ENCODE peak calls at places on chromosomes 11 and 22, in seven cellular contexts. One of them, this sample, is unnamed.

GRCh38 chr11:58525037-58525614 is 17.2 kb upstream of the OR5B21 start:
- DNase-seq in Caco-2: no peak
- DNase-seq in lower leg skin: no peak
- DNase-seq in astrocyte of the spinal cord: no peak
- DNase-seq in fibroblast of mammary gland: no peak
- DNase-seq in psoas muscle: no peak
- DNase-seq in nephron progenitor cell: no peak
- DNase-seq in this sample: no peak

GRCh38 chr11:11822946-11823345 is 18.8 kb upstream of the USP47 start:
- DNase-seq in astrocyte of the spinal cord: no peak
- DNase-seq in fibroblast of mammary gland: no peak
- DNase-seq in Caco-2: no peak
- DNase-seq in psoas muscle: no peak
- DNase-seq in nephron progenitor cell: no peak
- DNase-seq in lower leg skin: no peak
- DNase-seq in this sample: no peak

GRCh38 chr11:103947566-103947919 is 88.9 kb upstream of the DDI1 start:
- DNase-seq in psoas muscle: no peak
- DNase-seq in lower leg skin: no peak
- DNase-seq in nephron progenitor cell: no peak
- DNase-seq in astrocyte of the spinal cord: peak; percentile 49
- DNase-seq in fibroblast of mammary gland: peak; percentile 88
- DNase-seq in Caco-2: no peak
- DNase-seq in this sample: no peak

GRCh38 chr11:330694-331314 is 10.1 kb upstream of the IFITM3 start:
- DNase-seq in fibroblast of mammary gland: no peak
- DNase-seq in lower leg skin: peak; percentile 85
- DNase-seq in psoas muscle: no peak
- DNase-seq in Caco-2: no peak
- DNase-seq in astrocyte of the spinal cord: no peak
- DNase-seq in nephron progenitor cell: no peak
- DNase-seq in this sample: no peak

GRCh38 chr22:30444632-30445437 is 19.3 kb downstream of the MTFP1 start:
- DNase-seq in nephron progenitor cell: peak; percentile 73
- DNase-seq in fibroblast of mammary gland: peak; percentile 70
- DNase-seq in lower leg skin: no peak
- DNase-seq in astrocyte of the spinal cord: peak; percentile 50
- DNase-seq in psoas muscle: no peak
- DNase-seq in Caco-2: peak; percentile 80
- DNase-seq in this sample: peak; percentile 37

GRCh38 chr11:33344611-33345010 is 87.4 kb downstream of the HIPK3 start:
- DNase-seq in Caco-2: no peak
- DNase-seq in lower leg skin: no peak
- DNase-seq in astrocyte of the spinal cord: peak; percentile 22
- DNase-seq in nephron progenitor cell: no peak
- DNase-seq in fibroblast of mammary gland: peak; percentile 24
- DNase-seq in psoas muscle: no peak
- DNase-seq in this sample: no peak

GRCh38 chr11:19327280-19327679 is 86.5 kb upstream of the E2F8 start:
- DNase-seq in psoas muscle: no peak
- DNase-seq in Caco-2: no peak
- DNase-seq in fibroblast of mammary gland: no peak
- DNase-seq in astrocyte of the spinal cord: no peak
- DNase-seq in lower leg skin: no peak
- DNase-seq in nephron progenitor cell: no peak
- DNase-seq in this sample: no peak

GRCh38 chr22:19767427-19768380 is 7.1 kb downstream of the TBX1 start:
- DNase-seq in Caco-2: peak; percentile 31
- DNase-seq in nephron progenitor cell: no peak
- DNase-seq in astrocyte of the spinal cord: no peak
- DNase-seq in fibroblast of mammary gland: no peak
- DNase-seq in psoas muscle: peak; percentile 49
- DNase-seq in lower leg skin: no peak
- DNase-seq in this sample: no peak

GRCh38 chr11:64853709-64854108 is 9.3 kb upstream of the CDC42BPG start:
- DNase-seq in psoas muscle: no peak
- DNase-seq in fibroblast of mammary gland: no peak
- DNase-seq in nephron progenitor cell: no peak
- DNase-seq in Caco-2: no peak
- DNase-seq in astrocyte of the spinal cord: no peak
- DNase-seq in lower leg skin: no peak
- DNase-seq in this sample: no peak

GRCh38 chr11:65277878-65278277 is 16.1 kb downstream of the POLA2 start:
- DNase-seq in astrocyte of the spinal cord: no peak
- DNase-seq in fibroblast of mammary gland: no peak
- DNase-seq in Caco-2: no peak
- DNase-seq in lower leg skin: no peak
- DNase-seq in psoas muscle: no peak
- DNase-seq in nephron progenitor cell: no peak
- DNase-seq in this sample: no peak

GRCh38 chr22:46592390-46592872 is 27.8 kb upstream of the GRAMD4 start:
- DNase-seq in fibroblast of mammary gland: peak; percentile 59
- DNase-seq in psoas muscle: peak; percentile 56
- DNase-seq in astrocyte of the spinal cord: peak; percentile 97
- DNase-seq in nephron progenitor cell: no peak
- DNase-seq in Caco-2: no peak
- DNase-seq in lower leg skin: peak; percentile 88
- DNase-seq in this sample: no peak

GRCh38 chr11:13595166-13595565 is 73.3 kb upstream of the FAR1 start:
- DNase-seq in lower leg skin: no peak
- DNase-seq in psoas muscle: no peak
- DNase-seq in Caco-2: no peak
- DNase-seq in nephron progenitor cell: no peak
- DNase-seq in fibroblast of mammary gland: peak; percentile 3
- DNase-seq in astrocyte of the spinal cord: no peak
- DNase-seq in this sample: no peak

GRCh38 chr11:62806611-62807121 is 1.4 kb upstream of the NXF1 start:
- DNase-seq in astrocyte of the spinal cord: peak; percentile 14
- DNase-seq in lower leg skin: no peak
- DNase-seq in psoas muscle: peak; percentile 43
- DNase-seq in nephron progenitor cell: no peak
- DNase-seq in Caco-2: no peak
- DNase-seq in fibroblast of mammary gland: peak; percentile 55
- DNase-seq in this sample: no peak

GRCh38 chr11:94473177-94473799 is 20.4 kb downstream of the MRE11 start:
- DNase-seq in nephron progenitor cell: no peak
- DNase-seq in lower leg skin: no peak
- DNase-seq in Caco-2: no peak
- DNase-seq in fibroblast of mammary gland: no peak
- DNase-seq in psoas muscle: no peak
- DNase-seq in astrocyte of the spinal cord: peak; percentile 51
- DNase-seq in this sample: no peak

GRCh38 chr22:24845036-24845918 is 39.3 kb downstream of the SGSM1 start:
- DNase-seq in psoas muscle: peak; percentile 38
- DNase-seq in lower leg skin: no peak
- DNase-seq in nephron progenitor cell: no peak
- DNase-seq in fibroblast of mammary gland: peak; percentile 60
- DNase-seq in astrocyte of the spinal cord: no peak
- DNase-seq in Caco-2: no peak
- DNase-seq in this sample: no peak

GRCh38 chr22:45553333-45554039 is 50.8 kb downstream of the FBLN1 start:
- DNase-seq in psoas muscle: peak; percentile 76
- DNase-seq in Caco-2: peak; percentile 74
- DNase-seq in nephron progenitor cell: peak; percentile 92
- DNase-seq in astrocyte of the spinal cord: peak; percentile 92
- DNase-seq in fibroblast of mammary gland: peak; percentile 93
- DNase-seq in lower leg skin: peak; percentile 95
- DNase-seq in this sample: peak; percentile 85

GRCh38 chr11:113862430-113862829 is 12.9 kb downstream of the USP28 start:
- DNase-seq in astrocyte of the spinal cord: peak; percentile 62
- DNase-seq in psoas muscle: no peak
- DNase-seq in fibroblast of mammary gland: peak; percentile 34
- DNase-seq in nephron progenitor cell: no peak
- DNase-seq in Caco-2: peak; percentile 35
- DNase-seq in lower leg skin: no peak
- DNase-seq in this sample: no peak

GRCh38 chr22:37887610-37888378 is 18.3 kb upstream of the MICALL1 start:
- DNase-seq in Caco-2: peak; percentile 81
- DNase-seq in lower leg skin: peak; percentile 93
- DNase-seq in psoas muscle: peak; percentile 31
- DNase-seq in astrocyte of the spinal cord: peak; percentile 84
- DNase-seq in fibroblast of mammary gland: peak; percentile 84
- DNase-seq in nephron progenitor cell: no peak
- DNase-seq in this sample: no peak

GRCh38 chr22:34000879-34001526 is 80.7 kb upstream of the LARGE1 start:
- DNase-seq in fibroblast of mammary gland: no peak
- DNase-seq in Caco-2: no peak
- DNase-seq in nephron progenitor cell: no peak
- DNase-seq in psoas muscle: no peak
- DNase-seq in lower leg skin: no peak
- DNase-seq in astrocyte of the spinal cord: no peak
- DNase-seq in this sample: no peak

GRCh38 chr11:126282742-126283591 is at the start of gene TIRAP:
- DNase-seq in psoas muscle: peak; percentile 78
- DNase-seq in lower leg skin: peak; percentile 91
- DNase-seq in astrocyte of the spinal cord: peak; percentile 40
- DNase-seq in nephron progenitor cell: peak; percentile 73
- DNase-seq in Caco-2: peak; percentile 82
- DNase-seq in fibroblast of mammary gland: peak; percentile 50
- DNase-seq in this sample: peak; percentile 61

GRCh38 chr11:46675288-46675851 is 25.0 kb downstream of the ARHGAP1 start:
- DNase-seq in fibroblast of mammary gland: peak; percentile 72
- DNase-seq in nephron progenitor cell: no peak
- DNase-seq in astrocyte of the spinal cord: peak; percentile 69
- DNase-seq in lower leg skin: peak; percentile 92
- DNase-seq in psoas muscle: peak; percentile 69
- DNase-seq in Caco-2: no peak
- DNase-seq in this sample: no peak

DNA sequence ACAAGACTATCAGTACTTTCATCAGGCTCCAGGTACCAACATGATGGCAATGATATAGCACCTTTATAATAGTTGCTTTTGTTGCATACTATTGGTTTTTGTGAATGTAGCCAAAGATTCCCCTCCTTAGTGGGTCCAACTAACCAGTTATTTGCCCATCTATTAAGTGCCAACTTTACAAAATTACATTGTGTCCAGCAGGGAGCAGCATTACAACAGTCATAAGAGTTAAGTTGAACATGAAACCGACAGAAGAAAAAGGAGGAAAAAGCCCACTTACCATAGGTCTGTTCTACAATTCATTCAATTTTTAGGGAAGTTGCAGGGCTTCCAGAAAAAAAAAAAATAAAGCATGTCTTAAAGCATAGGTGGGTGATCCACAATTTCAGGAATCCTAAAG is 21.6 kb downstream of the IMMP1L start:
- DNase-seq in lower leg skin: no peak
- DNase-seq in fibroblast of mammary gland: peak; percentile 75
- DNase-seq in nephron progenitor cell: no peak
- DNase-seq in astrocyte of the spinal cord: peak; percentile 76
- DNase-seq in Caco-2: peak; percentile 32
- DNase-seq in psoas muscle: no peak
- DNase-seq in this sample: no peak
- TF ChIP-seq CTCF in lower leg skin: no peak
- TF ChIP-seq CTCF in fibroblast of mammary gland: peak; percentile 38
- TF ChIP-seq CTCF in nephron progenitor cell: peak; percentile 23
- TF ChIP-seq CTCF in astrocyte of the spinal cord: peak; percentile 47
- TF ChIP-seq CTCF in Caco-2: peak; percentile 49
- TF ChIP-seq CTCF in psoas muscle: peak; percentile 38
- TF ChIP-seq CTCF in this sample: peak; percentile 42

GRCh38 chr22:42189761-42190160 is 59.2 kb upstream of the CYP2D6 start:
- DNase-seq in astrocyte of the spinal cord: no peak
- DNase-seq in psoas muscle: no peak
- DNase-seq in Caco-2: no peak
- DNase-seq in nephron progenitor cell: no peak
- DNase-seq in fibroblast of mammary gland: no peak
- DNase-seq in lower leg skin: peak; percentile 15
- DNase-seq in this sample: no peak
- TF ChIP-seq CTCF in astrocyte of the spinal cord: no peak
- TF ChIP-seq CTCF in psoas muscle: no peak
- TF ChIP-seq CTCF in Caco-2: no peak
- TF ChIP-seq CTCF in nephron progenitor cell: no peak
- TF ChIP-seq CTCF in fibroblast of mammary gland: no peak
- TF ChIP-seq CTCF in lower leg skin: no peak
- TF ChIP-seq CTCF in this sample: no peak

GRCh38 chr22:28710889-28711285 is 30.7 kb downstream of the CHEK2 start:
- DNase-seq in fibroblast of mammary gland: peak; percentile 60
- DNase-seq in lower leg skin: no peak
- DNase-seq in astrocyte of the spinal cord: no peak
- DNase-seq in psoas muscle: no peak
- DNase-seq in nephron progenitor cell: no peak
- DNase-seq in Caco-2: no peak
- DNase-seq in this sample: no peak

GRCh38 chr22:28711341-28711740 is 30.3 kb downstream of the CHEK2 start:
- DNase-seq in fibroblast of mammary gland: no peak
- DNase-seq in nephron progenitor cell: no peak
- DNase-seq in Caco-2: no peak
- DNase-seq in lower leg skin: no peak
- DNase-seq in astrocyte of the spinal cord: no peak
- DNase-seq in psoas muscle: no peak
- DNase-seq in this sample: no peak

GRCh38 chr22:28710112-28710888 is 30.7 kb upstream of the TTC28 start:
- DNase-seq in fibroblast of mammary gland: peak; percentile 85
- DNase-seq in Caco-2: no peak
- DNase-seq in lower leg skin: no peak
- DNase-seq in astrocyte of the spinal cord: peak; percentile 84
- DNase-seq in nephron progenitor cell: no peak
- DNase-seq in psoas muscle: no peak
- DNase-seq in this sample: no peak

GRCh38 chr22:28714043-28714442 is 27.6 kb downstream of the CHEK2 start:
- DNase-seq in Caco-2: no peak
- DNase-seq in lower leg skin: no peak
- DNase-seq in psoas muscle: no peak
- DNase-seq in fibroblast of mammary gland: peak; percentile 36
- DNase-seq in astrocyte of the spinal cord: peak; percentile 6
- DNase-seq in nephron progenitor cell: no peak
- DNase-seq in this sample: no peak

GRCh38 chr22:28711820-28712777 is 29.5 kb downstream of the CHEK2 start:
- DNase-seq in lower leg skin: no peak
- DNase-seq in fibroblast of mammary gland: peak; percentile 98
- DNase-seq in Caco-2: peak; percentile 25
- DNase-seq in nephron progenitor cell: no peak
- DNase-seq in psoas muscle: no peak
- DNase-seq in astrocyte of the spinal cord: peak; percentile 94
- DNase-seq in this sample: no peak
- TF ChIP-seq CTCF in lower leg skin: no peak
- TF ChIP-seq CTCF in fibroblast of mammary gland: peak; percentile 41
- TF ChIP-seq CTCF in Caco-2: no peak
- TF ChIP-seq CTCF in nephron progenitor cell: no peak
- TF ChIP-seq CTCF in psoas muscle: no peak
- TF ChIP-seq CTCF in astrocyte of the spinal cord: no peak
- TF ChIP-seq CTCF in this sample: no peak

DNA sequence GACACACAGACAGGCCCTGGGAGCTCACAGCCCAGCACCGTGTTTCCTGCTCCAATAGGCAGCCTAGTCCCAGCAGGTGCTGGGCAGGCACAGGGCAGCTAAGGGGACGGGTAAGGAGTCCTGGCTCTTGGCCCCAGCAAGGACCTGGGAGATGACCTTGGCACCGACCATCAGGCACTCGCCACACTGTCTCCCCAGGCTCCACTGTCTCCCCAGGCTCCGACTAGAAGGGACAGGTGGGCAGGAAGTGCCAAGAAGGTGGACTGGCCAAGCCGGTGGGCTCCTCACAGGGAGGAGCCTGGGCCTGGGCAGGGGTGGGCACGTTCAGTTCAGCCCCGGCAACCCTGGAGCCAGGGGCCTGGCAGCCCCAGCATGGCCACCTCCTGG is 193.9 kb downstream of the IGLL1 start:
- DNase-seq in lower leg skin: no peak
- DNase-seq in psoas muscle: no peak
- DNase-seq in fibroblast of mammary gland: no peak
- DNase-seq in astrocyte of the spinal cord: no peak
- DNase-seq in Caco-2: no peak
- DNase-seq in nephron progenitor cell: no peak
- DNase-seq in this sample: no peak
- TF ChIP-seq CTCF in lower leg skin: no peak
- TF ChIP-seq CTCF in psoas muscle: peak; percentile 2
- TF ChIP-seq CTCF in fibroblast of mammary gland: no peak
- TF ChIP-seq CTCF in astrocyte of the spinal cord: no peak
- TF ChIP-seq CTCF in Caco-2: no peak
- TF ChIP-seq CTCF in nephron progenitor cell: peak; percentile 47
- TF ChIP-seq CTCF in this sample: no peak

This sample was measured in dorsolateral prefrontal cortex.